ENCODE peak calls at places on chromosome 14, in eight cellular contexts. O, Y, V, D, I, W, U and X are unnamed samples.

GRCh38 chr14:54617467-54617866 is 50.5 kb downstream of the SAMD4A start:
- DNase-seq in V (no peak), U (no peak), W (no peak), Y (no peak), D (no peak), O (no peak), I (no peak), X (no peak)

GRCh38 chr14:64580451-64580850 is 30.7 kb downstream of the PPP1R36 start:
- DNase-seq in U (no peak), V (no peak), Y (no peak), D (no peak), O (no peak), W (peak; percentile 44), I (no peak), X (no peak)

GRCh38 chr14:72457641-72458040 is 436.3 kb downstream of the DPF3 start:
- DNase-seq in W (no peak), O (no peak), U (no peak), I (no peak), D (no peak), V (no peak), Y (no peak), X (no peak)

GRCh38 chr14:50396636-50397460 is at the start of gene CDKL1:
- DNase-seq in Y (peak; percentile 43), V (peak; percentile 68), O (no peak), U (peak; percentile 59), I (peak; percentile 73), D (peak; percentile 79), W (peak; percentile 75), X (peak; percentile 89)

GRCh38 chr14:48970995-48971394 is 615.2 kb downstream of the RPS29 start:
- DNase-seq in U (no peak), W (no peak), I (no peak), D (no peak), V (no peak), Y (no peak), O (no peak), X (no peak)

GRCh38 chr14:42222924-42223471 is 616.3 kb downstream of the LRFN5 start:
- DNase-seq in V (no peak), D (no peak), Y (no peak), W (no peak), U (no peak), O (no peak), I (no peak), X (no peak)

GRCh38 chr14:54253195-54253947 is 143.4 kb upstream of the CDKN3 start:
- DNase-seq in O (no peak), I (no peak), D (no peak), V (no peak), Y (no peak), U (no peak), W (peak; percentile 61), X (no peak)

GRCh38 chr14:95233702-95234241 is 76.4 kb upstream of the DICER1 start:
- DNase-seq in D (no peak), W (no peak), U (no peak), I (peak; percentile 73), V (peak; percentile 72), Y (no peak), O (peak; percentile 63), X (no peak)

GRCh38 chr14:72736348-72736747 is 157.6 kb downstream of the DPF3 start:
- DNase-seq in Y (no peak), U (peak; percentile 37), I (no peak), O (no peak), W (no peak), V (no peak), D (peak; percentile 21), X (peak; percentile 56)

GRCh38 chr14:53808042-53808441 is 148.6 kb downstream of the BMP4 start:
- DNase-seq in O (no peak), I (no peak), Y (no peak), W (no peak), U (no peak), D (no peak), V (no peak), X (no peak)

GRCh38 chr14:46250113-46250703 is 401.4 kb downstream of the RPL10L start:
- DNase-seq in O (no peak), I (no peak), W (peak; percentile 52), D (no peak), U (peak; percentile 1), V (no peak), Y (no peak), X (no peak)

GRCh38 chr14:77000340-77001235 is 27.9 kb downstream of the IRF2BPL start:
- DNase-seq in U (no peak), O (no peak), D (peak; percentile 42), I (peak; percentile 32), Y (peak; percentile 72), V (peak; percentile 45), W (peak; percentile 67), X (no peak)

GRCh38 chr14:76995279-76996035 is 33.1 kb downstream of the IRF2BPL start:
- DNase-seq in U (no peak), I (peak; percentile 42), Y (no peak), W (no peak), D (peak; percentile 65), V (no peak), O (no peak), X (no peak)

GRCh38 chr14:76998777-76999366 is 29.6 kb downstream of the IRF2BPL start:
- DNase-seq in O (no peak), W (no peak), Y (no peak), D (peak; percentile 78), V (no peak), I (no peak), U (no peak), X (no peak)

GRCh38 chr14:76996563-76997146 is 31.9 kb downstream of the IRF2BPL start:
- DNase-seq in D (no peak), W (no peak), I (no peak), Y (no peak), U (no peak), O (no peak), V (no peak), X (no peak)

DNA sequence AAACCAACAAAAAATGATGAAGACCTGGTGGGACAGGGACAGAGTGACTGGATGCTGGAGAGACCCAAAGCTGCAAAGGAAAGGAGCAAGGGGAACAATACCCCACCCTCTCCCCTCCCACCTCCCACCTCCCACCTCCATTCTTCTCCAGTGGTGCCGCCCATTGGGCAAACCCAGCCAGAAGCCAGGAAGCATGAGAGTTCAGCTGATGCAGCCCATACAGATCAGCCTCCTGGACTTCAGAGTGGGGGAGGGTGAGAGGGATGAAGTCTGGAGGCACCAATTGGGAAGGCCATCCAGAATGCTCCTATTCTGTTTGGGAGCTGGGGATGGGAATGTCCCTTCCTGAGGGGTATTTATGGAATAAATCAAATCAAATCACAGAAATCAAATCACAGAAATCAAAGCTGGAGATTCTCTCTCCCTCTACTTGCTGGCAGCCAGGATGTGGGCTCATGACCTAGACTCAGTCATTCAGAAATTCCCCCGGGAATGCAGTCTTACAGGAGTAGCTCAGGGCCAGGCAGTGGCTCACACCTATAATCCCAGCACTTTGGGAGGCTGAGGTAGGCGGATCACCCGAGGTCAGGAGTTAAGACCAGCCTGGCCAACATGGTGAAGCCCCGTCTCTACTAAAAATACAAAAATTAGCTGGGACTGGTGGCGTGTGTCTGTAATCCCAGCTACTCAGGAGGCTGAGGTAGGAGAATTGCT is 31.1 kb downstream of the IRF2BPL start:
- DNase-seq in I (no peak), Y (no peak), O (no peak), V (no peak), D (no peak), W (no peak), U (no peak), X (no peak)
- TF ChIP-seq POLR2A in I (no peak), Y (no peak), O (no peak), V (no peak), D (no peak), W (no peak), U (no peak), X (no peak)

DNA sequence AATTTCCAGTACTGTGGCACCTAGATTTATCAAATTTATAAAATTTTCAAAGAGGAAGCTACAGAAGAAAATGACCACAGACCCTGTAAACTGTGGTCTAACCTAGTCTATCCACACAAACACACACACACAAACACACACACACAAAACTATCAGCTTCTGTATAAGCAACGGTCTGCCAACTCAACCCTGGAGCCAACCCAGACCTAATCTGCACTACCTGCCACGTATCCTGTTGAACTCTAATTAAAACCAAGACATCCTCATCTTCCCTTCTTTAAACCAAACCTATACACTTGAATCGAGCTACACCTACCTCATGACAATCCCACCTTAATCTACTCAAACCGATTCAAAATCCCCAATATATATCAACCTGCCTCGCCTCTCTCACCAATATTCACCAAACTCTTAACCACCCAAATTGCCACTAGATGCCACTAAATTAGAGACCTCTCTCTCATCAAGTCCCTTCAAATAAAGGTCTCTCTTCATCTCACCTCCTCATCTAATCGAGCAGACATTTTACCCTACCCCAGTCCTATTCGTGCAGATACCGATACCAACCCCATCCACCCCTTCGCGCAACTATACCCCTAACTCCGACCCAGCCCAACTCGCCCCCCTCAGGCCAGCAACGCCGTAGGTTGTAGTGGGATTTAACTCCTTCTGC is 807 bp downstream of the ACIN1 start:
- DNase-seq in V (no peak), W (no peak), D (no peak), O (no peak), U (no peak), Y (no peak), I (no peak), X (no peak)
- TF ChIP-seq CTCF in V (no peak), W (peak; percentile 44), D (no peak), O (no peak), U (peak; percentile 46), Y (no peak), I (no peak), X (no peak)

GRCh38 chr14:32495435-32495734 is 166.3 kb downstream of the AKAP6 start:
- DNase-seq in I (no peak), D (no peak), W (no peak), U (no peak), V (no peak), O (no peak), Y (no peak), X (no peak)

GRCh38 chr14:32491413-32492016 is 162.4 kb downstream of the AKAP6 start:
- DNase-seq in O (no peak), Y (no peak), V (no peak), U (no peak), D (no peak), I (no peak), W (peak; percentile 43), X (no peak)

GRCh38 chr14:32497233-32497632 is 168.1 kb downstream of the AKAP6 start:
- DNase-seq in D (no peak), V (no peak), Y (no peak), O (no peak), U (no peak), W (no peak), I (no peak), X (no peak)

GRCh38 chr14:32492482-32492881 is 163.4 kb downstream of the AKAP6 start:
- DNase-seq in U (no peak), O (no peak), V (no peak), I (no peak), D (no peak), Y (no peak), W (no peak), X (no peak)

GRCh38 chr14:32494566-32495434 is 165.7 kb downstream of the AKAP6 start:
- DNase-seq in U (no peak), Y (no peak), D (no peak), O (no peak), I (no peak), W (no peak), V (peak; percentile 37), X (no peak)
- H3K4me3 ChIP-seq in U (no peak overlapping the region), Y (no peak overlapping the region), D (no peak overlapping the region), O (no peak overlapping the region), I (no peak overlapping the region), W (no peak overlapping the region), V (peak overlapping the region; percentile 27), X (no peak overlapping the region)

DNA sequence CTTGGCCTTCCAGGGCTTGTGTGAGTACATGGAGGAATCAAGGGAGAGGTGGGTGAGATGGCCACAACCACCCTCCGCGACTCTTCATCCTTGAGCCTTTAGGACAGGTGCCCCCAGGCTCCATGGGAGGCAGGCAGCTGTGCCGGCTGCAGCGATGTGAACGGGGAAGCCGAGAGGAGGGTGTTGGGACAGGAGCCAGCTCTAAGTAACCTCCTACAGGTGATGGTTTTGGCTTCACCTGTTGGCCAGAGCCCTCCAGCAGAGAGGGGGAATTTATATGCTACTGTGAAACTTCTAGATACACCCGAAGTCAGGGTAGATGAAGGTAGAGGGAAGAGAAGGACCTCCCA is 132.2 kb upstream of the HIF1A start:
- DNase-seq in O (no peak), D (no peak), I (no peak), W (no peak), V (no peak), U (no peak), Y (no peak), X (no peak)
- TF ChIP-seq POLR2A in O (no peak), D (no peak), I (no peak), W (no peak), V (no peak), U (no peak), Y (no peak), X (no peak)